ENCODE peak calls at places on chromosomes 13 and 19, in six cellular contexts. K is IMR-90, N is H9, F is H1, S is neuronal stem cell, J is mesendoderm. Z is an unnamed sample.

GRCh38 chr13:39779337-39780270 is 124.1 kb downstream of the COG6 start:
- DNase-seq in K (peak; percentile 36), N (no peak), F (no peak), S (no peak), J (no peak), Z (peak; percentile 48)

GRCh38 chr13:21849323-21849722 is 178.4 kb downstream of the FGF9 start:
- DNase-seq in K (peak; percentile 43), N (peak; percentile 45), F (no peak), S (no peak), J (peak; percentile 74), Z (peak; percentile 3)

GRCh38 chr19:18612772-18613588 is at the start of gene TMEM59L:
- DNase-seq in K (no peak), N (no peak), F (peak; percentile 82), S (no peak), J (no peak), Z (no peak)

GRCh38 chr19:2798733-2799132 is 13.4 kb downstream of the THOP1 start:
- DNase-seq in K (peak; percentile 7), N (no peak), F (no peak), S (no peak), J (peak; percentile 42), Z (no peak)

GRCh38 chr13:73133536-73133935 is 74.7 kb downstream of the KLF5 start:
- DNase-seq in K (no peak), N (no peak), F (no peak), S (no peak), J (no peak), Z (no peak)

GRCh38 chr13:101621099-101621498 is 168.6 kb downstream of the ITGBL1 start:
- DNase-seq in K (no peak), N (no peak), F (no peak), S (no peak), J (no peak), Z (no peak)

GRCh38 chr13:104357174-104357573 is 1291.0 kb upstream of the SLC10A2 start:
- DNase-seq in K (no peak), N (no peak), F (no peak), S (no peak), J (peak; percentile 38), Z (no peak)

GRCh38 chr13:75482070-75482819 is at the start of gene TBC1D4:
- DNase-seq in K (peak; percentile 82), N (peak; percentile 92), F (no peak), S (peak; percentile 87), J (peak; percentile 98), Z (peak; percentile 93)

GRCh38 chr19:19443283-19443682 is 37.8 kb downstream of the GATAD2A start:
- DNase-seq in K (no peak), N (no peak), F (no peak), S (no peak), J (no peak), Z (no peak)

GRCh38 chr19:16449330-16449961 is 22.3 kb downstream of the EPS15L1 start:
- DNase-seq in K (peak; percentile 19), N (no peak), F (no peak), S (no peak), J (no peak), Z (peak; percentile 29)

GRCh38 chr19:41206926-41207750 is 11.9 kb upstream of the AXL start:
- DNase-seq in K (no peak), N (peak; percentile 57), F (no peak), S (no peak), J (no peak), Z (no peak)

GRCh38 chr19:2089001-2089711 is 7.0 kb downstream of the MOB3A start:
- DNase-seq in K (peak; percentile 36), N (no peak), F (no peak), S (no peak), J (no peak), Z (peak; percentile 77)

GRCh38 chr13:106296723-106297122 is 238.7 kb downstream of the EFNB2 start:
- DNase-seq in K (no peak), N (no peak), F (no peak), S (no peak), J (no peak), Z (no peak)

GRCh38 chr19:10189631-10190425 is 4.9 kb downstream of the DNMT1 start:
- DNase-seq in K (peak; percentile 38), N (no peak), F (no peak), S (no peak), J (no peak), Z (no peak)

GRCh38 chr13:21014666-21015170 is 46.7 kb downstream of the LATS2 start:
- DNase-seq in K (peak; percentile 91), N (no peak), F (no peak), S (no peak), J (no peak), Z (peak; percentile 87)

GRCh38 chr13:72458701-72459100 is 268.7 kb downstream of the MZT1 start:
- DNase-seq in K (no peak), N (no peak), F (no peak), S (no peak), J (peak; percentile 7), Z (peak; percentile 35)

GRCh38 chr13:102040812-102041211 is 361.0 kb downstream of the FGF14 start:
- DNase-seq in K (no peak), N (no peak), F (no peak), S (no peak), J (no peak), Z (no peak)

DNA sequence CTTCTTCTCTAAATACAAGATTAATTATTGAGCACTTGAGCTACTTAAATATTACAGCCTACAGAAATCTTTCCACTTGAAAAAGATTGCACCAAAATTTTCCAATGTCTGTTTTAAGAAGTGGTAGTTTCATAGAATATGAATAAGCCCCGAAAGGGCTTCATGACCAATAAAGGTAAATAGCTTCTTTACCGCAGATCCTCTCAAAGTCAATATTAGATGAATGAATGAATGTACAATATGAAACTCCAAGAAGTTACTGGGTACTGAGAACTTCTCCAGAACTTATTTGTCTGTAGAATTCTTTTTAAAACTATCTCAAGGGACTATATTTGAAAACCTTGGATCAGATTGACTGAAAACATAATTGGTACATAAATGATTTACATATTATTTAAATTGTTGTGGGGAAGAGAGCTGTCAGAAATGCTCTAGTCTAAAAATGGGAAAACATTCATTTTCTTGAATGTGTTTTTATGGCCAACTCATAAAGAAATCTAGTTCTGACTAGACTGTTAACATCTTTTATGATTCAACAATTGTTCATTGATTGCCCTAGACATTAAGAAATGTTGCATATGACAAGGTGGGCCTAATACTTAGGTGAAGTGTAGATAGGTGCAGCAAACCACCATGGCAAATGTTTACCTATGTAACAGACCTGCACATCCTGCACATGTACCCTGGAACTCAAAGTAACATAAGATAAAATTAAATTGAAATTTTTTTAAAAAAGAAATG is 227.0 kb downstream of the SPRY2 start:
- DNase-seq in K (no peak), N (no peak), F (no peak), S (no peak), J (no peak), Z (no peak)
- H2BK15ac ChIP-seq in K (no peak overlapping the region), N (no peak overlapping the region), F (no peak overlapping the region), S (no peak overlapping the region), J (no peak overlapping the region), Z (no peak overlapping the region)

GRCh38 chr13:90270231-90270630 is 1077.3 kb upstream of the MIR17HG start:
- DNase-seq in K (no peak), N (no peak), F (no peak), S (no peak), J (no peak), Z (no peak)
- H2BK15ac ChIP-seq in K (no peak overlapping the region), N (no peak overlapping the region), F (no peak overlapping the region), S (no peak overlapping the region), J (no peak overlapping the region), Z (no peak overlapping the region)

GRCh38 chr19:30780456-30780855 is 408.3 kb downstream of the ZNF536 start:
- DNase-seq in K (no peak), N (no peak), F (no peak), S (no peak), J (no peak), Z (no peak)
- H2BK15ac ChIP-seq in K (no peak overlapping the region), N (no peak overlapping the region), F (no peak overlapping the region), S (no peak overlapping the region), J (no peak overlapping the region), Z (no peak overlapping the region)

GRCh38 chr19:57537953-57538547 is 10.9 kb downstream of the ZNF549 start:
- DNase-seq in K (no peak), N (no peak), F (no peak), S (no peak), J (peak; percentile 21), Z (peak; percentile 11)
- H2BK15ac ChIP-seq in K (no peak overlapping the region), N (no peak overlapping the region), F (no peak overlapping the region), S (no peak overlapping the region), J (no peak overlapping the region), Z (no peak overlapping the region)

DNA sequence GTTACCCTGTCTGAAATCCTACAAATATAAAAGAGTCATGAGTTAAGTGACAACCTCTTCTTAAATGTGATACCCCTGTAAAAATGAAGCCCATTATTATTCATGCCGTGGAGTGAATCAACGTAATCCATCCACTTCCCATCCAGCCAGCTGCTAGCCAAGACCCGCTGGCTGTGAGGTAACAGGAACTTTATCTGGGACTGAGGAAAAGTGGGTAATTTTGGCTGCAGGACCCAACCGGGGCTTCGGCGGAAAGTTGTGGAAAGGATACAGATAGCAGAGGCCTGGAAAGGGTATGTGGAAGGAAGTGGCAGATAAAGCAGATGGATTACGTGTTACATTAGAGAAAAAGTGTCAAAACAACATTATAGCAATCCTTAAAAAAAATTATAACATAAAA is 48.4 kb downstream of the SLC7A1 start:
- DNase-seq in K (peak; percentile 27), N (no peak), F (no peak), S (no peak), J (peak; percentile 44), Z (no peak)
- H2BK15ac ChIP-seq in K (no peak overlapping the region), N (no peak overlapping the region), F (no peak overlapping the region), S (no peak overlapping the region), J (no peak overlapping the region), Z (no peak overlapping the region)

GRCh38 chr13:97369269-97369893 is 64.6 kb upstream of the RAP2A start:
- DNase-seq in K (no peak), N (no peak), F (no peak), S (no peak), J (no peak), Z (peak; percentile 62)

GRCh38 chr13:97367016-97367415 is 67.0 kb upstream of the RAP2A start:
- DNase-seq in K (peak; percentile 65), N (no peak), F (no peak), S (peak; percentile 8), J (peak; percentile 52), Z (peak; percentile 81)

GRCh38 chr13:97367427-97367826 is 66.5 kb upstream of the RAP2A start:
- DNase-seq in K (peak; percentile 78), N (no peak), F (no peak), S (peak; percentile 40), J (peak; percentile 75), Z (peak; percentile 86)

GRCh38 chr13:97371486-97372109 is 62.4 kb upstream of the RAP2A start:
- DNase-seq in K (no peak), N (no peak), F (no peak), S (no peak), J (no peak), Z (no peak)

GRCh38 chr13:97372929-97373328 is 61.0 kb upstream of the RAP2A start:
- DNase-seq in K (no peak), N (no peak), F (no peak), S (no peak), J (no peak), Z (no peak)
- H2BK15ac ChIP-seq in K (no peak overlapping the region), N (no peak overlapping the region), F (no peak overlapping the region), S (no peak overlapping the region), J (no peak overlapping the region), Z (peak overlapping the region; percentile 69)

GRCh38 chr19:11978492-11979100 is 13.8 kb downstream of the ZNF763 start:
- DNase-seq in K (no peak), N (no peak), F (no peak), S (no peak), J (no peak), Z (no peak)
- H2BK15ac ChIP-seq in K (no peak overlapping the region), N (no peak overlapping the region), F (no peak overlapping the region), S (no peak overlapping the region), J (no peak overlapping the region), Z (no peak overlapping the region)

Z was measured in mesenchymal stem cell.